ENCODE peak calls at places on chromosome 10, in nine cellular contexts. One of them, this sample, is unnamed.

GRCh38 chr10:22624289-22624738 is 90.1 kb downstream of the PIP4K2A start:
- ATAC-seq in PC-3: peak
- ATAC-seq in activated B cell treated with CpG ODN at 0.5 μM for 24 hours: no peak
- ATAC-seq in left cardiac atrium: peak
- ATAC-seq in left lobe of liver: peak
- ATAC-seq in psoas muscle: no peak
- ATAC-seq in T-helper 17 cell: peak
- ATAC-seq in mucosa of descending colon: no peak
- ATAC-seq in stimulated activated naive CD8-positive, alpha-beta T cell treated with anti-CD3 and anti-CD28 coated beads, Interleukin-15, amount 100 ng/mL, for 72 hours: no peak
- ATAC-seq in this sample: no peak

GRCh38 chr10:83892737-83893136 is 246.6 kb upstream of the GHITM start:
- ATAC-seq in PC-3: no peak
- ATAC-seq in activated B cell treated with CpG ODN at 0.5 μM for 24 hours: no peak
- ATAC-seq in left cardiac atrium: no peak
- ATAC-seq in left lobe of liver: no peak
- ATAC-seq in psoas muscle: no peak
- ATAC-seq in T-helper 17 cell: no peak
- ATAC-seq in mucosa of descending colon: no peak
- ATAC-seq in stimulated activated naive CD8-positive, alpha-beta T cell treated with anti-CD3 and anti-CD28 coated beads, Interleukin-15, amount 100 ng/mL, for 72 hours: no peak
- ATAC-seq in this sample: no peak

GRCh38 chr10:77872151-77872946 is 54.2 kb downstream of the DLG5 start:
- ATAC-seq in PC-3: no peak
- ATAC-seq in activated B cell treated with CpG ODN at 0.5 μM for 24 hours: no peak
- ATAC-seq in left cardiac atrium: peak
- ATAC-seq in left lobe of liver: no peak
- ATAC-seq in psoas muscle: no peak
- ATAC-seq in T-helper 17 cell: no peak
- ATAC-seq in mucosa of descending colon: no peak
- ATAC-seq in stimulated activated naive CD8-positive, alpha-beta T cell treated with anti-CD3 and anti-CD28 coated beads, Interleukin-15, amount 100 ng/mL, for 72 hours: no peak
- ATAC-seq in this sample: no peak

GRCh38 chr10:8130973-8131911 is 76.8 kb downstream of the GATA3 start:
- ATAC-seq in PC-3: peak
- ATAC-seq in activated B cell treated with CpG ODN at 0.5 μM for 24 hours: no peak
- ATAC-seq in left cardiac atrium: no peak
- ATAC-seq in left lobe of liver: no peak
- ATAC-seq in psoas muscle: no peak
- ATAC-seq in T-helper 17 cell: peak
- ATAC-seq in mucosa of descending colon: no peak
- ATAC-seq in stimulated activated naive CD8-positive, alpha-beta T cell treated with anti-CD3 and anti-CD28 coated beads, Interleukin-15, amount 100 ng/mL, for 72 hours: peak
- ATAC-seq in this sample: peak

GRCh38 chr10:94363251-94363565 is 469 bp upstream of the NOC3L start:
- ATAC-seq in PC-3: no peak
- ATAC-seq in activated B cell treated with CpG ODN at 0.5 μM for 24 hours: peak
- ATAC-seq in left cardiac atrium: no peak
- ATAC-seq in left lobe of liver: no peak
- ATAC-seq in psoas muscle: peak
- ATAC-seq in T-helper 17 cell: no peak
- ATAC-seq in mucosa of descending colon: peak
- ATAC-seq in stimulated activated naive CD8-positive, alpha-beta T cell treated with anti-CD3 and anti-CD28 coated beads, Interleukin-15, amount 100 ng/mL, for 72 hours: peak
- ATAC-seq in this sample: peak

GRCh38 chr10:117554371-117554770 is 11.8 kb downstream of the EMX2 start:
- ATAC-seq in PC-3: no peak
- ATAC-seq in activated B cell treated with CpG ODN at 0.5 μM for 24 hours: no peak
- ATAC-seq in left cardiac atrium: no peak
- ATAC-seq in left lobe of liver: no peak
- ATAC-seq in psoas muscle: peak
- ATAC-seq in T-helper 17 cell: no peak
- ATAC-seq in mucosa of descending colon: no peak
- ATAC-seq in stimulated activated naive CD8-positive, alpha-beta T cell treated with anti-CD3 and anti-CD28 coated beads, Interleukin-15, amount 100 ng/mL, for 72 hours: no peak
- ATAC-seq in this sample: no peak

GRCh38 chr10:114593240-114593792 is 64.8 kb downstream of the ABLIM1 start:
- ATAC-seq in PC-3: no peak
- ATAC-seq in activated B cell treated with CpG ODN at 0.5 μM for 24 hours: no peak
- ATAC-seq in left cardiac atrium: no peak
- ATAC-seq in left lobe of liver: no peak
- ATAC-seq in psoas muscle: no peak
- ATAC-seq in T-helper 17 cell: no peak
- ATAC-seq in mucosa of descending colon: peak
- ATAC-seq in stimulated activated naive CD8-positive, alpha-beta T cell treated with anti-CD3 and anti-CD28 coated beads, Interleukin-15, amount 100 ng/mL, for 72 hours: no peak
- ATAC-seq in this sample: no peak

GRCh38 chr10:68516766-68517165 is 10.6 kb downstream of the SLC25A16 start:
- ATAC-seq in PC-3: peak
- ATAC-seq in activated B cell treated with CpG ODN at 0.5 μM for 24 hours: no peak
- ATAC-seq in left cardiac atrium: no peak
- ATAC-seq in left lobe of liver: no peak
- ATAC-seq in psoas muscle: no peak
- ATAC-seq in T-helper 17 cell: no peak
- ATAC-seq in mucosa of descending colon: no peak
- ATAC-seq in stimulated activated naive CD8-positive, alpha-beta T cell treated with anti-CD3 and anti-CD28 coated beads, Interleukin-15, amount 100 ng/mL, for 72 hours: no peak
- ATAC-seq in this sample: no peak

GRCh38 chr10:96211775-96212174 is 59.6 kb downstream of the BLNK start:
- ATAC-seq in PC-3: no peak
- ATAC-seq in activated B cell treated with CpG ODN at 0.5 μM for 24 hours: no peak
- ATAC-seq in left cardiac atrium: no peak
- ATAC-seq in left lobe of liver: no peak
- ATAC-seq in psoas muscle: no peak
- ATAC-seq in T-helper 17 cell: no peak
- ATAC-seq in mucosa of descending colon: peak
- ATAC-seq in stimulated activated naive CD8-positive, alpha-beta T cell treated with anti-CD3 and anti-CD28 coated beads, Interleukin-15, amount 100 ng/mL, for 72 hours: no peak
- ATAC-seq in this sample: no peak

GRCh38 chr10:51716981-51717380 is 17.6 kb upstream of the CSTF2T start:
- ATAC-seq in PC-3: no peak
- ATAC-seq in activated B cell treated with CpG ODN at 0.5 μM for 24 hours: no peak
- ATAC-seq in left cardiac atrium: peak
- ATAC-seq in left lobe of liver: no peak
- ATAC-seq in psoas muscle: no peak
- ATAC-seq in T-helper 17 cell: no peak
- ATAC-seq in mucosa of descending colon: no peak
- ATAC-seq in stimulated activated naive CD8-positive, alpha-beta T cell treated with anti-CD3 and anti-CD28 coated beads, Interleukin-15, amount 100 ng/mL, for 72 hours: no peak
- ATAC-seq in this sample: no peak

GRCh38 chr10:103812431-103812830 is 42.9 kb downstream of the SH3PXD2A start:
- ATAC-seq in PC-3: no peak
- ATAC-seq in activated B cell treated with CpG ODN at 0.5 μM for 24 hours: no peak
- ATAC-seq in left cardiac atrium: peak
- ATAC-seq in left lobe of liver: peak
- ATAC-seq in psoas muscle: no peak
- ATAC-seq in T-helper 17 cell: no peak
- ATAC-seq in mucosa of descending colon: peak
- ATAC-seq in stimulated activated naive CD8-positive, alpha-beta T cell treated with anti-CD3 and anti-CD28 coated beads, Interleukin-15, amount 100 ng/mL, for 72 hours: no peak
- ATAC-seq in this sample: no peak

GRCh38 chr10:120221873-120222485 is 235.0 kb upstream of the PLPP4 start:
- ATAC-seq in PC-3: peak
- ATAC-seq in activated B cell treated with CpG ODN at 0.5 μM for 24 hours: no peak
- ATAC-seq in left cardiac atrium: no peak
- ATAC-seq in left lobe of liver: peak
- ATAC-seq in psoas muscle: no peak
- ATAC-seq in T-helper 17 cell: no peak
- ATAC-seq in mucosa of descending colon: peak
- ATAC-seq in stimulated activated naive CD8-positive, alpha-beta T cell treated with anti-CD3 and anti-CD28 coated beads, Interleukin-15, amount 100 ng/mL, for 72 hours: peak
- ATAC-seq in this sample: no peak

GRCh38 chr10:75038335-75038734 is 73.1 kb upstream of the SAMD8 start:
- ATAC-seq in PC-3: no peak
- ATAC-seq in activated B cell treated with CpG ODN at 0.5 μM for 24 hours: no peak
- ATAC-seq in left cardiac atrium: peak
- ATAC-seq in left lobe of liver: no peak
- ATAC-seq in psoas muscle: no peak
- ATAC-seq in T-helper 17 cell: no peak
- ATAC-seq in mucosa of descending colon: no peak
- ATAC-seq in stimulated activated naive CD8-positive, alpha-beta T cell treated with anti-CD3 and anti-CD28 coated beads, Interleukin-15, amount 100 ng/mL, for 72 hours: no peak
- ATAC-seq in this sample: no peak

GRCh38 chr10:12606461-12606860 is 257.1 kb downstream of the CAMK1D start:
- ATAC-seq in PC-3: no peak
- ATAC-seq in activated B cell treated with CpG ODN at 0.5 μM for 24 hours: peak
- ATAC-seq in left cardiac atrium: peak
- ATAC-seq in left lobe of liver: no peak
- ATAC-seq in psoas muscle: no peak
- ATAC-seq in T-helper 17 cell: no peak
- ATAC-seq in mucosa of descending colon: peak
- ATAC-seq in stimulated activated naive CD8-positive, alpha-beta T cell treated with anti-CD3 and anti-CD28 coated beads, Interleukin-15, amount 100 ng/mL, for 72 hours: no peak
- ATAC-seq in this sample: no peak